ENCODE peak calls at places on chromosomes 1 and 21, in four cellular contexts. F is K562, V is WTC11, U is HepG2. N is an unnamed sample.

GRCh38 chr1:240312872-240313271 is 221.2 kb downstream of the FMN2 start:
- DNase-seq in F (no peak), V (no peak), U (no peak), N (no peak)

GRCh38 chr21:37562920-37563640 is 196.5 kb downstream of the DYRK1A start:
- DNase-seq in F (peak; percentile 37), V (peak; percentile 26), U (no peak), N (no peak)

GRCh38 chr1:221759436-221759835 is 17.5 kb upstream of the DUSP10 start:
- DNase-seq in F (no peak), V (no peak), U (no peak), N (no peak)

GRCh38 chr1:29784276-29785136 is 548.2 kb downstream of the PTPRU start:
- DNase-seq in F (no peak), V (no peak), U (no peak), N (peak; percentile 4)

GRCh38 chr1:69551476-69552324 is 16.0 kb upstream of the LRRC7 start:
- DNase-seq in F (peak; percentile 90), V (no peak), U (no peak), N (no peak)

GRCh38 chr1:165494949-165495810 is 48.6 kb upstream of the LRRC52 start:
- DNase-seq in F (no peak), V (no peak), U (no peak), N (no peak)

GRCh38 chr1:13662498-13662897 is 37.5 kb upstream of the PRDM2 start:
- DNase-seq in F (no peak), V (no peak), U (no peak), N (no peak)

GRCh38 chr1:160541622-160542302 is 18.7 kb upstream of the SLAMF6 start:
- DNase-seq in F (peak; percentile 33), V (no peak), U (no peak), N (no peak)

GRCh38 chr1:30334767-30335166 is 388.6 kb downstream of the MATN1 start:
- DNase-seq in F (no peak), V (no peak), U (no peak), N (no peak)

GRCh38 chr1:186557147-186557777 is 96.3 kb upstream of the PDC start:
- DNase-seq in F (no peak), V (no peak), U (no peak), N (no peak)

GRCh38 chr1:153122831-153123421 is 9.6 kb upstream of the SPRR2F start:
- DNase-seq in F (peak; percentile 35), V (peak; percentile 74), U (no peak), N (peak; percentile 57)

GRCh38 chr1:83998205-83998598 is 730 bp downstream of the TTLL7 start:
- DNase-seq in F (no peak), V (no peak), U (no peak), N (no peak)

GRCh38 chr1:210940081-210940617 is 193.8 kb downstream of the KCNH1 start:
- DNase-seq in F (no peak), V (no peak), U (no peak), N (no peak)

GRCh38 chr1:12088607-12089006 is 25.5 kb downstream of the TNFRSF8 start:
- DNase-seq in F (no peak), V (no peak), U (no peak), N (no peak)

GRCh38 chr1:8211620-8212442 is 106.1 kb upstream of the SLC45A1 start:
- DNase-seq in F (peak; percentile 52), V (no peak), U (peak; percentile 97), N (no peak)

GRCh38 chr1:27650146-27650526 is 15.2 kb upstream of the FGR start:
- DNase-seq in F (no peak), V (no peak), U (no peak), N (no peak)

GRCh38 chr1:210246447-210246846 is 13.9 kb downstream of the SERTAD4 start:
- DNase-seq in F (no peak), V (no peak), U (no peak), N (no peak)

GRCh38 chr1:246161626-246162025 is 345.5 kb downstream of the SMYD3 start:
- DNase-seq in F (no peak), V (no peak), U (no peak), N (no peak)

GRCh38 chr1:169309178-169310166 is 58.1 kb downstream of the NME7 start:
- DNase-seq in F (peak; percentile 89), V (no peak), U (no peak), N (no peak)

DNA sequence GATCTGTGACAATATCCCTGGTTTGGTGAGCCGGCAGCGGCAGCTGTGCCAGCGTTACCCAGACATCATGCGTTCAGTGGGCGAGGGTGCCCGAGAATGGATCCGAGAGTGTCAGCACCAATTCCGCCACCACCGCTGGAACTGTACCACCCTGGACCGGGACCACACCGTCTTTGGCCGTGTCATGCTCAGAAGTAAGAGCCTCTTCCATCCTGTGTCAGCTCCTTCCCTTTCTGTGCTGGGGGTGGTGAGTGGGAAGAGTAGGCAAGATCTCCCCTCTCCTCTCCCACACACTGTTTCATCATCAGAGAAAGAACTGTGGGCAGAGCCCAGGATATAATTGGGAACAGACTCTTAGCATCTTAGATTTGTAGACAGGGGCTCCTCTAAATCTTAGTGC is 6.1 kb downstream of the WNT2B start:
- DNase-seq in F (no peak), V (no peak), U (no peak), N (no peak)
- TF ChIP-seq ELF4 in F (no peak), V (no peak), U (no peak), N (no peak)

GRCh38 chr1:109864960-109865611 is 45.6 kb upstream of the CSF1 start:
- DNase-seq in F (no peak), V (no peak), U (no peak), N (no peak)

GRCh38 chr1:109866071-109866470 is 44.6 kb upstream of the CSF1 start:
- DNase-seq in F (no peak), V (no peak), U (no peak), N (no peak)

GRCh38 chr1:109869141-109869540 is 41.5 kb upstream of the CSF1 start:
- DNase-seq in F (no peak), V (no peak), U (no peak), N (no peak)

GRCh38 chr1:109864063-109864822 is 46.4 kb upstream of the CSF1 start:
- DNase-seq in F (peak; percentile 82), V (no peak), U (no peak), N (no peak)

GRCh38 chr1:109863699-109864062 is 47.0 kb upstream of the CSF1 start:
- DNase-seq in F (no peak), V (no peak), U (no peak), N (no peak)
- TF ChIP-seq ELF4 in F (no peak), V (no peak), U (no peak), N (no peak)

DNA sequence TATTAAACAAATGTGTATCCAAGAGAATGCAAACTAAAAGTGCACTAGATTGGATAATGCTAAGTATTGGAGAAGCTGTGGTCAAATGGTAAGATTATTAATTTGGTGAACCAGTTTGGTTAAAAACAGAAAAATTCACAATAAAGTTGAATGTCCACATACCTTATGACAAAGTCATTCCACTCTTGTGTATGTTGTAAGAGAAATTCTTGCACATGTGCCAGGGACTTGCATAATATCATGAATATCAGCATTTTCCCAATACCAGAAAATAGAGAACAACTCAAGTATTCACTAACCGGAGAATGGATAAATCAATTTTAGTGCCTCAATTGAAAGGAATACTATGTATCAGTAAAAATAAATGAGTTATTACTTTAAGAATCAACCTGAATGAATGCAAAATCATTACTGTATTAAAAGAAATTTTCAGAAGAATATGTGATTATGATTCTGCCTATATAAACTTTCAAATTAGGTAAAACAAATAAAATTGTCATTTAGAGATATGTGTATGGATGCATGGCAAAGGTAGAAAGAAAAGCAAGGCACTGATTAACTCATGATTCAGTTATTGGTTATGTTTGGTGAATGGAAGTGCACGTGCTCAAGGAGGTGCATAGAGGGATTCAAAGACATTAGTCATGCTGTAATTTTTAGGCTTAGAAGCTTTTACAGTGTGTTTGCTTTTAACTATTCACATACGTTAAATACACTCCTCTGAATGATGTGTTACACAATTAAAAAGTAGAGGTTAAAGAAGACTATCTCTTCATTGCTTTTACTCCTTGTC is 217.4 kb upstream of the KCNK2 start:
- DNase-seq in F (no peak), V (no peak), U (no peak), N (no peak)
- TF ChIP-seq ELF4 in F (no peak), V (no peak), U (no peak), N (no peak)

GRCh38 chr1:74652711-74653131 is 20.9 kb downstream of the ERICH3 start:
- DNase-seq in F (no peak), V (no peak), U (no peak), N (no peak)

GRCh38 chr1:74650561-74650960 is 23.0 kb downstream of the ERICH3 start:
- DNase-seq in F (no peak), V (no peak), U (no peak), N (no peak)
- TF ChIP-seq ELF4 in F (no peak), V (no peak), U (no peak), N (no peak)

N was measured in HEK293T.